ENCODE peak calls at places on chromosomes 3 and 15, in nine cellular contexts. C is heart right ventricle, L is astrocyte, K is keratinocyte, M is tibial artery, T is GM23338, N is left lung, V is esophagus squamous epithelium, O is body of pancreas. D is an unnamed sample.

GRCh38 chr3:141646760-141647561 is 91.1 kb upstream of the RNF7 start:
- DNase-seq in C (peak; percentile 57), L (no peak), K (no peak), M (peak; percentile 54), T (peak; percentile 82), N (no peak), V (no peak), O (peak; percentile 41), D (no peak)

GRCh38 chr3:180913582-180914404 is 1.3 kb downstream of the FXR1 start:
- DNase-seq in C (no peak), L (peak; percentile 44), K (no peak), M (no peak), T (peak; percentile 27), N (no peak), V (no peak), O (no peak), D (no peak)

GRCh38 chr3:174859109-174859735 is at the start of gene NAALADL2:
- DNase-seq in C (no peak), L (no peak), K (no peak), M (no peak), T (no peak), N (no peak), V (no peak), O (no peak), D (no peak)

GRCh38 chr15:85099195-85099803 is 117.6 kb downstream of the PDE8A start:
- DNase-seq in C (no peak), L (no peak), K (no peak), M (no peak), T (no peak), N (no peak), V (no peak), O (no peak), D (no peak)

GRCh38 chr15:70936326-70936725 is 43.7 kb downstream of the LRRC49 start:
- DNase-seq in C (no peak), L (peak; percentile 15), K (no peak), M (no peak), T (no peak), N (no peak), V (no peak), O (no peak), D (no peak)

GRCh38 chr3:64625381-64625780 is 62.4 kb downstream of the ADAMTS9 start:
- DNase-seq in C (no peak), L (no peak), K (no peak), M (no peak), T (no peak), N (no peak), V (no peak), O (no peak), D (no peak)

GRCh38 chr15:29749365-29750086 is 72.7 kb downstream of the TJP1 start:
- DNase-seq in C (no peak), L (no peak), K (no peak), M (no peak), T (peak; percentile 48), N (no peak), V (no peak), O (no peak), D (no peak)

GRCh38 chr3:118637866-118638265 is 396.8 kb downstream of the IGSF11 start:
- DNase-seq in C (no peak), L (no peak), K (no peak), M (no peak), T (no peak), N (no peak), V (no peak), O (no peak), D (no peak)

GRCh38 chr3:195554458-195554857 is 11.3 kb upstream of the PPP1R2 start:
- DNase-seq in C (no peak), L (no peak), K (no peak), M (no peak), T (no peak), N (no peak), V (no peak), O (no peak), D (no peak)

GRCh38 chr15:73388256-73388781 is 19.6 kb upstream of the HCN4 start:
- DNase-seq in C (no peak), L (peak; percentile 89), K (peak; percentile 28), M (no peak), T (peak; percentile 30), N (no peak), V (no peak), O (peak; percentile 27), D (no peak)

GRCh38 chr3:189948724-189949045 is 172.0 kb downstream of the P3H2 start:
- DNase-seq in C (no peak), L (no peak), K (no peak), M (no peak), T (no peak), N (no peak), V (no peak), O (no peak), D (no peak)

GRCh38 chr3:99765042-99765942 is 52.4 kb upstream of the CMSS1 start:
- DNase-seq in C (no peak), L (peak; percentile 89), K (no peak), M (no peak), T (no peak), N (no peak), V (no peak), O (no peak), D (no peak)

GRCh38 chr15:51623386-51623938 is 891 bp upstream of the DMXL2 start:
- DNase-seq in C (no peak), L (no peak), K (no peak), M (no peak), T (no peak), N (no peak), V (no peak), O (no peak), D (no peak)

GRCh38 chr3:187082976-187083375 is 56.3 kb downstream of the RPL39L start:
- DNase-seq in C (no peak), L (no peak), K (no peak), M (no peak), T (no peak), N (no peak), V (no peak), O (no peak), D (no peak)

GRCh38 chr3:13301295-13301987 is 118.7 kb downstream of the NUP210 start:
- DNase-seq in C (no peak), L (peak; percentile 79), K (no peak), M (peak; percentile 29), T (peak; percentile 95), N (no peak), V (no peak), O (peak; percentile 4), D (no peak)

GRCh38 chr3:30628931-30629590 is 22.7 kb downstream of the TGFBR2 start:
- DNase-seq in C (peak; percentile 51), L (no peak), K (no peak), M (no peak), T (no peak), N (no peak), V (no peak), O (peak; percentile 40), D (no peak)

GRCh38 chr3:184896336-184896735 is 84.4 kb downstream of the VPS8 start:
- DNase-seq in C (no peak), L (no peak), K (no peak), M (no peak), T (no peak), N (no peak), V (no peak), O (no peak), D (no peak)

GRCh38 chr3:86951343-86951742 is 39.6 kb downstream of the VGLL3 start:
- DNase-seq in C (no peak), L (peak; percentile 65), K (no peak), M (no peak), T (no peak), N (no peak), V (no peak), O (no peak), D (no peak)

GRCh38 chr3:129822679-129823078 is 70.8 kb downstream of the TMCC1 start:
- DNase-seq in C (no peak), L (peak; percentile 32), K (no peak), M (peak; percentile 57), T (no peak), N (no peak), V (no peak), O (no peak), D (no peak)
- H3K27ac ChIP-seq in C (peak overlapping the region; percentile 36), L (no peak overlapping the region), K (no peak overlapping the region), M (no peak overlapping the region), T (no peak overlapping the region), N (peak overlapping the region; percentile 37), V (no peak overlapping the region), O (peak overlapping the region; percentile 64), D (no peak overlapping the region)

DNA sequence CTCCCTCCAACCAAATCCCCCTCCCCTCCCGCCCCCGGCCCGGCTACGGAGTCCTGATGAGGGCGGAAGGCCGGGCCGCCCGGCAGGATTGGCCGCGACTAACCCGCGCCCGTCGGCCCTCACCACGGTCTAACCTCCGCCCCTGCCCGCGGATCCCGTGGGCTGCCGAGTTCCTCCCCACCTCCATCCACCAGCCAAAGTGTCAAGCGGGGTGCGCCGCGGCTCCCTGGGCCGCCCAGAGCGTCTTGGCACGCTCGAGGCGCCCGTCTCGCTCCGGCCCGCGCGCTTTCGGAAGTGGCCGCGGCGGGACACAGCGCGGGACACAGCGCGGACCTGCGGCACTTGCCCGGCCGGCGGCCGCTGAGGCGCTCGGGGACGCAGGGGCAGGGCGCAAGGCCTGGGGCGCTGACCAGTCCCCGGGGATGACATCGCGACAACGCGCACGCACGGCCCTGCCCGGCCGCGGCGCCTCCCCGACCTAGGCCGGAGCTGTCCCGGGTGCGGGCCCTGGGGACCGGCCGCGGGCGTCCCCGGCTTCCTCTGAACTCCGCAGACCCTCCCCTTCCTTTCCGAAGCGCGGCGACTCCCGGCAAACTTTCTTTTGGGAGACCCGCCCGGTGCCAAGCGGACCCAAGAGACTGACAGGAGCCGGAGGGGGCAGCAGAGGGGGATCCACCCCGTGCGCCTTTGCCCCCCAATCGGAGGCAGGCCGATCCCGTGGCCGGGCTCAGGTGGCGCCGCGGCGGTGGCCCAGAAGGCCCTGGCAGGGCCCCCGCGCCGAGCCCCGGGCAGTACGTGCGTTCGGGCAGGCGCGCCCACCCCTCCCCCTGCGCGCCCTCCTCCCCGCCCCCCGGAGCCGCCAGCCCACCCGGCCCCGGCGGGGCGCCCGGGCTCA is 112.8 kb upstream of the ICE2 start:
- DNase-seq in C (peak; percentile 42), L (no peak), K (no peak), M (peak; percentile 36), T (peak; percentile 74), N (peak; percentile 83), V (no peak), O (peak; percentile 61), D (peak; percentile 43)
- TF ChIP-seq CTCF in C (no peak), L (no peak), K (no peak), M (peak; percentile 17), T (no peak), N (no peak), V (no peak), O (no peak), D (peak; percentile 45)

GRCh38 chr15:43299411-43299810 is 31.0 kb downstream of the LCMT2 start:
- DNase-seq in C (no peak), L (no peak), K (no peak), M (no peak), T (no peak), N (no peak), V (no peak), O (no peak), D (no peak)
- H3K27me3 ChIP-seq in C (peaks cover 36% of the 10 kb centered on the region), L (peaks cover 13% of the 10 kb centered on the region), K (peaks cover 12% of the 10 kb centered on the region), M (peaks cover 29% of the 10 kb centered on the region), T (no peaks in the 10 kb centered on the region), N (peaks cover 24% of the 10 kb centered on the region), V (no peaks in the 10 kb centered on the region), O (no peaks in the 10 kb centered on the region), D (peaks cover 8% of the 10 kb centered on the region)

DNA sequence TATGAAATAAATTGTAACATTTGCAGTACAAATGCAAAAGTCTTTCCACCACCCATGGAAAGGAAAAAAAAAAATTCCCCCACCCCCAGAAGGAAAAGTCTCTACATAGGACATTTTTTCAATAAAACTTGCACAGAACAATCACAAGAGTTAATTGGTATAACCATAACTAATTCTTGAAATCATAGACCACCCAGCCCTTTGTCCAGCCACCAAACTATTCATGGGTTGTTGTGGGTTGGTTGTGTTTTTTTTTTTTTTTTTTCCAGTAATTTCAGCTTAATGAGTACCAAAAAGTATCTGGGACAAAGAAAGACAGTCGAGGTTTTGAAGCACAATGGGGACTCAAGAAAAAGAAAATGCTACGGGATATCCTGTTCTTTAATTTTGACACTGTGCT is 355.0 kb upstream of the ROBO2 start:
- DNase-seq in C (no peak), L (no peak), K (no peak), M (no peak), T (no peak), N (no peak), V (no peak), O (no peak), D (no peak)
- H3K27ac ChIP-seq in C (no peak overlapping the region), L (no peak overlapping the region), K (no peak overlapping the region), M (no peak overlapping the region), T (no peak overlapping the region), N (no peak overlapping the region), V (no peak overlapping the region), O (no peak overlapping the region), D (no peak overlapping the region)